ENCODE peak calls at places on chromosomes 4 and X, in six cellular contexts. One of them, this sample, is unnamed.

GRCh38 chr4:85779165-85779564 is 304.2 kb downstream of the ARHGAP24 start:
- DNase-seq in fibroblast of mammary gland: peak; percentile 83
- DNase-seq in cardiac fibroblast: peak; percentile 86
- DNase-seq in heart left ventricle: no peak
- DNase-seq in left ventricle myocardium inferior: no peak
- DNase-seq in GM10248: no peak
- DNase-seq in this sample: no peak

GRCh38 chrX:9665113-9665512 is 100.5 kb downstream of the GPR143 start:
- DNase-seq in GM10248: no peak
- DNase-seq in heart left ventricle: no peak
- DNase-seq in cardiac fibroblast: no peak
- DNase-seq in fibroblast of mammary gland: no peak
- DNase-seq in left ventricle myocardium inferior: no peak
- DNase-seq in this sample: no peak

GRCh38 chr4:151744614-151745013 is 16.2 kb downstream of the GATB start:
- DNase-seq in fibroblast of mammary gland: peak; percentile 94
- DNase-seq in GM10248: no peak
- DNase-seq in cardiac fibroblast: peak; percentile 96
- DNase-seq in left ventricle myocardium inferior: no peak
- DNase-seq in heart left ventricle: no peak
- DNase-seq in this sample: peak; percentile 27

GRCh38 chr4:6772223-6772928 is 10.2 kb upstream of the KIAA0232 start:
- DNase-seq in left ventricle myocardium inferior: no peak
- DNase-seq in GM10248: no peak
- DNase-seq in cardiac fibroblast: no peak
- DNase-seq in fibroblast of mammary gland: no peak
- DNase-seq in heart left ventricle: no peak
- DNase-seq in this sample: no peak

GRCh38 chrX:40140706-40141499 is 43.1 kb upstream of the BCOR start:
- DNase-seq in left ventricle myocardium inferior: no peak
- DNase-seq in heart left ventricle: peak; percentile 8
- DNase-seq in cardiac fibroblast: peak; percentile 44
- DNase-seq in GM10248: no peak
- DNase-seq in fibroblast of mammary gland: peak; percentile 28
- DNase-seq in this sample: no peak

GRCh38 chr4:915041-915474 is 17.1 kb downstream of the GAK start:
- DNase-seq in heart left ventricle: no peak
- DNase-seq in cardiac fibroblast: no peak
- DNase-seq in GM10248: no peak
- DNase-seq in left ventricle myocardium inferior: no peak
- DNase-seq in fibroblast of mammary gland: peak; percentile 10
- DNase-seq in this sample: no peak

GRCh38 chr4:148151797-148152196 is 290.4 kb downstream of the NR3C2 start:
- DNase-seq in heart left ventricle: no peak
- DNase-seq in GM10248: no peak
- DNase-seq in cardiac fibroblast: no peak
- DNase-seq in left ventricle myocardium inferior: no peak
- DNase-seq in fibroblast of mammary gland: no peak
- DNase-seq in this sample: no peak

GRCh38 chr4:136002316-136002715 is 1530.0 kb downstream of the PCDH18 start:
- DNase-seq in left ventricle myocardium inferior: no peak
- DNase-seq in GM10248: no peak
- DNase-seq in heart left ventricle: no peak
- DNase-seq in cardiac fibroblast: no peak
- DNase-seq in fibroblast of mammary gland: no peak
- DNase-seq in this sample: no peak

GRCh38 chr4:76434901-76435688 is at the start of gene SHROOM3:
- DNase-seq in left ventricle myocardium inferior: no peak
- DNase-seq in fibroblast of mammary gland: no peak
- DNase-seq in GM10248: no peak
- DNase-seq in heart left ventricle: no peak
- DNase-seq in cardiac fibroblast: no peak
- DNase-seq in this sample: no peak

GRCh38 chrX:137549073-137549472 is 16.9 kb upstream of the ZIC3 start:
- DNase-seq in heart left ventricle: no peak
- DNase-seq in cardiac fibroblast: no peak
- DNase-seq in fibroblast of mammary gland: no peak
- DNase-seq in GM10248: no peak
- DNase-seq in left ventricle myocardium inferior: no peak
- DNase-seq in this sample: no peak

GRCh38 chrX:40671126-40671525 is 23.8 kb upstream of the CXorf38 start:
- DNase-seq in cardiac fibroblast: no peak
- DNase-seq in heart left ventricle: no peak
- DNase-seq in GM10248: no peak
- DNase-seq in fibroblast of mammary gland: no peak
- DNase-seq in left ventricle myocardium inferior: no peak
- DNase-seq in this sample: no peak

GRCh38 chrX:107672955-107673378 is 44.7 kb downstream of the PRPS1 start:
- DNase-seq in heart left ventricle: peak; percentile 70
- DNase-seq in left ventricle myocardium inferior: peak; percentile 67
- DNase-seq in cardiac fibroblast: peak; percentile 91
- DNase-seq in fibroblast of mammary gland: peak; percentile 90
- DNase-seq in GM10248: peak; percentile 65
- DNase-seq in this sample: peak; percentile 45

GRCh38 chrX:68867458-68868166 is 38.8 kb downstream of the EFNB1 start:
- DNase-seq in GM10248: no peak
- DNase-seq in heart left ventricle: peak; percentile 23
- DNase-seq in cardiac fibroblast: no peak
- DNase-seq in fibroblast of mammary gland: no peak
- DNase-seq in left ventricle myocardium inferior: peak; percentile 23
- DNase-seq in this sample: no peak

GRCh38 chr4:10569491-10569890 is 112.3 kb upstream of the ZNF518B start:
- DNase-seq in left ventricle myocardium inferior: no peak
- DNase-seq in cardiac fibroblast: no peak
- DNase-seq in fibroblast of mammary gland: no peak
- DNase-seq in GM10248: no peak
- DNase-seq in heart left ventricle: no peak
- DNase-seq in this sample: no peak

GRCh38 chr4:24792552-24792951 is 2.8 kb upstream of the SOD3 start:
- DNase-seq in cardiac fibroblast: no peak
- DNase-seq in left ventricle myocardium inferior: no peak
- DNase-seq in heart left ventricle: no peak
- DNase-seq in fibroblast of mammary gland: no peak
- DNase-seq in GM10248: no peak
- DNase-seq in this sample: no peak

GRCh38 chr4:173696011-173696410 is 166.0 kb upstream of the HAND2 start:
- DNase-seq in fibroblast of mammary gland: no peak
- DNase-seq in heart left ventricle: no peak
- DNase-seq in GM10248: no peak
- DNase-seq in left ventricle myocardium inferior: no peak
- DNase-seq in cardiac fibroblast: no peak
- DNase-seq in this sample: no peak

GRCh38 chr4:8215001-8215427 is 15.9 kb downstream of the SH3TC1 start:
- DNase-seq in GM10248: no peak
- DNase-seq in heart left ventricle: no peak
- DNase-seq in fibroblast of mammary gland: peak; percentile 79
- DNase-seq in left ventricle myocardium inferior: no peak
- DNase-seq in cardiac fibroblast: peak; percentile 91
- DNase-seq in this sample: no peak

GRCh38 chr4:185424905-185425599 is 712 bp downstream of the UFSP2 start:
- DNase-seq in cardiac fibroblast: no peak
- DNase-seq in left ventricle myocardium inferior: no peak
- DNase-seq in heart left ventricle: no peak
- DNase-seq in fibroblast of mammary gland: peak; percentile 34
- DNase-seq in GM10248: peak; percentile 11
- DNase-seq in this sample: no peak

GRCh38 chr4:1179089-1179441 is 6.7 kb upstream of the SPON2 start:
- DNase-seq in cardiac fibroblast: no peak
- DNase-seq in left ventricle myocardium inferior: no peak
- DNase-seq in GM10248: no peak
- DNase-seq in heart left ventricle: no peak
- DNase-seq in fibroblast of mammary gland: no peak
- DNase-seq in this sample: no peak

GRCh38 chr4:86543560-86544312 is 50.4 kb upstream of the PTPN13 start:
- DNase-seq in fibroblast of mammary gland: no peak
- DNase-seq in left ventricle myocardium inferior: no peak
- DNase-seq in heart left ventricle: no peak
- DNase-seq in GM10248: no peak
- DNase-seq in cardiac fibroblast: peak; percentile 13
- DNase-seq in this sample: no peak

GRCh38 chr4:76177709-76178108 is 29.5 kb upstream of the NUP54 start:
- DNase-seq in heart left ventricle: no peak
- DNase-seq in left ventricle myocardium inferior: no peak
- DNase-seq in cardiac fibroblast: no peak
- DNase-seq in fibroblast of mammary gland: no peak
- DNase-seq in GM10248: no peak
- DNase-seq in this sample: no peak

GRCh38 chr4:102390438-102390837 is 45.2 kb upstream of the SLC39A8 start:
- DNase-seq in left ventricle myocardium inferior: no peak
- DNase-seq in heart left ventricle: no peak
- DNase-seq in fibroblast of mammary gland: peak; percentile 64
- DNase-seq in cardiac fibroblast: peak; percentile 81
- DNase-seq in GM10248: peak; percentile 17
- DNase-seq in this sample: peak; percentile 15

GRCh38 chr4:184636897-184637296 is 12.3 kb downstream of the CASP3 start:
- DNase-seq in fibroblast of mammary gland: no peak
- DNase-seq in GM10248: no peak
- DNase-seq in heart left ventricle: no peak
- DNase-seq in left ventricle myocardium inferior: no peak
- DNase-seq in cardiac fibroblast: no peak
- DNase-seq in this sample: no peak

GRCh38 chr4:22014222-22014741 is 65.7 kb upstream of the KCNIP4 start:
- DNase-seq in heart left ventricle: no peak
- DNase-seq in GM10248: no peak
- DNase-seq in left ventricle myocardium inferior: no peak
- DNase-seq in fibroblast of mammary gland: peak; percentile 28
- DNase-seq in cardiac fibroblast: peak; percentile 51
- DNase-seq in this sample: no peak

GRCh38 chr4:127782025-127782274 is 172 bp upstream of the HSPA4L start:
- DNase-seq in cardiac fibroblast: peak; percentile 84
- DNase-seq in left ventricle myocardium inferior: peak; percentile 86
- DNase-seq in heart left ventricle: peak; percentile 83
- DNase-seq in fibroblast of mammary gland: peak; percentile 77
- DNase-seq in GM10248: peak; percentile 94
- DNase-seq in this sample: peak; percentile 95

GRCh38 chrX:53421772-53422090 is 723 bp downstream of the SMC1A start:
- DNase-seq in heart left ventricle: no peak
- DNase-seq in fibroblast of mammary gland: no peak
- DNase-seq in left ventricle myocardium inferior: no peak
- DNase-seq in cardiac fibroblast: no peak
- DNase-seq in GM10248: no peak
- DNase-seq in this sample: no peak

GRCh38 chrX:16212024-16212423 is 44.7 kb downstream of the MAGEB17 start:
- DNase-seq in fibroblast of mammary gland: peak; percentile 25
- DNase-seq in heart left ventricle: no peak
- DNase-seq in left ventricle myocardium inferior: no peak
- DNase-seq in GM10248: no peak
- DNase-seq in cardiac fibroblast: peak; percentile 43
- DNase-seq in this sample: no peak

GRCh38 chr4:4818440-4819212 is 40.8 kb upstream of the MSX1 start:
- DNase-seq in fibroblast of mammary gland: no peak
- DNase-seq in heart left ventricle: no peak
- DNase-seq in left ventricle myocardium inferior: no peak
- DNase-seq in cardiac fibroblast: no peak
- DNase-seq in GM10248: no peak
- DNase-seq in this sample: no peak

GRCh38 chr4:40564815-40565505 is 64.7 kb downstream of the RBM47 start:
- DNase-seq in heart left ventricle: no peak
- DNase-seq in left ventricle myocardium inferior: no peak
- DNase-seq in GM10248: no peak
- DNase-seq in fibroblast of mammary gland: no peak
- DNase-seq in cardiac fibroblast: no peak
- DNase-seq in this sample: no peak

GRCh38 chr4:89438102-89438831 is 130.7 kb upstream of the GPRIN3 start:
- DNase-seq in cardiac fibroblast: peak; percentile 70
- DNase-seq in heart left ventricle: no peak
- DNase-seq in fibroblast of mammary gland: peak; percentile 68
- DNase-seq in left ventricle myocardium inferior: no peak
- DNase-seq in GM10248: peak; percentile 39
- DNase-seq in this sample: peak; percentile 30

GRCh38 chr4:18318682-18319410 is 297.3 kb upstream of the LCORL start:
- DNase-seq in heart left ventricle: peak; percentile 24
- DNase-seq in fibroblast of mammary gland: peak; percentile 2
- DNase-seq in cardiac fibroblast: peak; percentile 13
- DNase-seq in left ventricle myocardium inferior: peak; percentile 16
- DNase-seq in GM10248: no peak
- DNase-seq in this sample: no peak

GRCh38 chr4:5192271-5192670 is 141.0 kb downstream of the STK32B start:
- DNase-seq in GM10248: no peak
- DNase-seq in heart left ventricle: no peak
- DNase-seq in fibroblast of mammary gland: no peak
- DNase-seq in left ventricle myocardium inferior: no peak
- DNase-seq in cardiac fibroblast: no peak
- DNase-seq in this sample: no peak

This sample was measured in GM20000.